ENCODE peak calls at places on chromosomes 1 and 21, in four cellular contexts. H is AG04450, E is choroid plexus epithelial cell, K is bronchial epithelial cell. S is an unnamed sample.
A peak's percentile ranks its signal among the peaks of the same experiment; 100 is the strongest.

GRCh38 chr1:209485167-209485566 is 98.3 kb upstream of the CAMK1G start:
- DNase-seq in K (peak; percentile 99), E (peak; percentile 47), H (no peak), S (no peak)

GRCh38 chr1:43207229-43207853 is 35.2 kb downstream of the CFAP57 start:
- DNase-seq in H (peak; percentile 15), K (no peak), E (peak; percentile 87), S (peak; percentile 73)

GRCh38 chr1:92774407-92774806 is 10.5 kb downstream of the EVI5 start:
- DNase-seq in H (no peak), E (no peak), K (no peak), S (no peak)

GRCh38 chr21:44736291-44737004 is 25.1 kb upstream of the TSPEAR start:
- DNase-seq in H (no peak), K (no peak), E (no peak), S (no peak)

GRCh38 chr1:167491586-167492408 is 26.5 kb downstream of the CD247 start:
- DNase-seq in K (peak; percentile 19), H (no peak), E (no peak), S (no peak)

GRCh38 chr21:40620386-40621145 is 226.4 kb downstream of the DSCAM start:
- DNase-seq in K (no peak), H (no peak), E (no peak), S (no peak)

GRCh38 chr21:42959754-42960153 is 14.6 kb upstream of the PKNOX1 start:
- DNase-seq in E (no peak), H (no peak), K (no peak), S (no peak)

GRCh38 chr1:203322480-203323179 is 17.3 kb downstream of the BTG2 start:
- DNase-seq in K (no peak), E (no peak), H (no peak), S (no peak)

GRCh38 chr1:93180723-93181613 is at the start of gene CCDC18:
- DNase-seq in E (peak; percentile 55), K (peak; percentile 37), H (no peak), S (no peak)

GRCh38 chr1:31694910-31695300 is 8.9 kb downstream of the COL16A1 start:
- DNase-seq in E (no peak), H (no peak), K (no peak), S (no peak)

GRCh38 chr21:43692949-43693348 is 26.0 kb upstream of the PDXK start:
- DNase-seq in E (no peak), H (no peak), K (no peak), S (no peak)

GRCh38 chr21:41895643-41896493 is 16.7 kb upstream of the PRDM15 start:
- DNase-seq in E (peak; percentile 23), H (no peak), K (no peak), S (no peak)

GRCh38 chr1:183315987-183316758 is 102.0 kb downstream of the NMNAT2 start:
- DNase-seq in E (no peak), K (no peak), H (no peak), S (no peak)

GRCh38 chr1:170664828-170665617 is 1.1 kb downstream of the PRRX1 start:
- DNase-seq in K (no peak), E (no peak), H (no peak), S (no peak)

GRCh38 chr1:214551052-214551435 is 358 bp downstream of the PTPN14 start:
- DNase-seq in E (no peak), H (no peak), K (no peak), S (no peak)

GRCh38 chr1:145999321-146000024 is 3.1 kb upstream of the TXNIP start:
- DNase-seq in H (no peak), K (no peak), E (no peak), S (no peak)

GRCh38 chr1:85888961-85889360 is 180.7 kb upstream of the ZNHIT6 start:
- DNase-seq in K (no peak), H (no peak), E (peak; percentile 18), S (no peak)

GRCh38 chr21:18744840-18745239 is 341.3 kb upstream of the TMPRSS15 start:
- DNase-seq in K (no peak), E (no peak), H (no peak), S (no peak)

GRCh38 chr1:180117764-180118116 is 36.9 kb upstream of the QSOX1 start:
- DNase-seq in E (peak; percentile 53), H (no peak), K (peak; percentile 82), S (no peak)

GRCh38 chr1:43736819-43737218 is 29.5 kb downstream of the ST3GAL3 start:
- DNase-seq in E (no peak), H (no peak), K (no peak), S (no peak)

GRCh38 chr1:226082959-226083302 is 20.4 kb downstream of the H3-3A start:
- DNase-seq in E (peak; percentile 44), H (no peak), K (no peak), S (no peak)

GRCh38 chr1:56821462-56821797 is 2.2 kb upstream of the FYB2 start:
- DNase-seq in E (peak; percentile 39), K (peak; percentile 44), H (no peak), S (no peak)

GRCh38 chr1:198211696-198212095 is 54.9 kb downstream of the NEK7 start:
- DNase-seq in K (no peak), E (no peak), H (no peak), S (no peak)

GRCh38 chr1:202034683-202035462 is 24.5 kb downstream of the ELF3 start:
- DNase-seq in E (peak; percentile 97), H (peak; percentile 89), K (peak; percentile 97), S (peak; percentile 76)

GRCh38 chr1:192573499-192573898 is 2.1 kb upstream of the RGS1 start:
- DNase-seq in K (peak; percentile 30), H (no peak), E (peak; percentile 60), S (no peak)

GRCh38 chr1:71719330-71719729 is 563.0 kb downstream of the NEGR1 start:
- DNase-seq in H (no peak), K (no peak), E (no peak), S (no peak)

GRCh38 chr1:12621346-12622320 is 3.6 kb upstream of the DHRS3 start:
- DNase-seq in E (peak; percentile 46), K (no peak), H (no peak), S (peak; percentile 90)

GRCh38 chr1:67072749-67073148 is 18.8 kb upstream of the SLC35D1 start:
- DNase-seq in H (no peak), E (no peak), K (no peak), S (no peak)

GRCh38 chr1:119268879-119269278 is 99.7 kb upstream of the HAO2 start:
- DNase-seq in K (no peak), E (no peak), H (no peak), S (no peak)

GRCh38 chr1:33228935-33229487 is 27.3 kb upstream of the ZNF362 start:
- DNase-seq in K (peak; percentile 70), E (peak; percentile 97), H (peak; percentile 83), S (peak; percentile 61)

GRCh38 chr1:221268295-221268694 is 389.1 kb downstream of the HLX start:
- DNase-seq in K (peak; percentile 18), E (peak; percentile 50), H (peak; percentile 70), S (no peak)

GRCh38 chr1:51086496-51087271 is 15.3 kb upstream of the C1orf185 start:
- DNase-seq in H (no peak), K (no peak), E (no peak), S (no peak)

GRCh38 chr1:51093566-51093965 is 8.5 kb upstream of the C1orf185 start:
- DNase-seq in H (no peak), K (peak; percentile 83), E (peak; percentile 50), S (no peak)

DNA sequence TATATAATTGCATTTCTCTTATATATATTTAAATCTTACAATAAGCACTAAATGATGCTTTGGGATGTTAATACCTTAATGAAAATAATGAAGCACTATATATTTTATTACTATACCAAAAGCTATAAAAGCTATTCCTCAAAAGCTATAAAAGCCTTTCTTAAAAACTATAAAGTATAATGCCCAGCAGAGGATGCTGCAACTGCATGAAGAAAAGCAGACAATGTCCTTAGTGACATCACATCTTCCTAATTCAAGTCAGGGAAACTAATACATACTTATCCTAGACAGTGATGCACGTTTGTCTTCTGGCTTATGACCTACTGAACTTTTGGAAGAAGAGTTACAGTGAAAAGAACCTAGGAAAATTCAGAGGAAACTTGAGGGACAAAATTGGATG is 13.6 kb upstream of the C1orf185 start:
- DNase-seq in E (peak; percentile 36), H (no peak), K (peak; percentile 49), S (no peak)
- TF ChIP-seq CTCF in E (peak; percentile 36), H (peak; percentile 23), K (peak; percentile 46), S (peak; percentile 16)

GRCh38 chr1:28521502-28522164 is 15.8 kb downstream of the RCC1 start:
- DNase-seq in K (no peak), E (no peak), H (no peak), S (no peak)

GRCh38 chr1:28518745-28519341 is 13.0 kb downstream of the RCC1 start:
- DNase-seq in H (no peak), K (no peak), E (peak; percentile 7), S (no peak)

GRCh38 chr1:28518000-28518744 is 12.3 kb downstream of the RCC1 start:
- DNase-seq in H (peak; percentile 60), E (peak; percentile 85), K (peak; percentile 68), S (peak; percentile 54)

GRCh38 chr1:28517649-28517999 is 11.8 kb downstream of the RCC1 start:
- DNase-seq in H (no peak), K (no peak), E (no peak), S (no peak)

DNA sequence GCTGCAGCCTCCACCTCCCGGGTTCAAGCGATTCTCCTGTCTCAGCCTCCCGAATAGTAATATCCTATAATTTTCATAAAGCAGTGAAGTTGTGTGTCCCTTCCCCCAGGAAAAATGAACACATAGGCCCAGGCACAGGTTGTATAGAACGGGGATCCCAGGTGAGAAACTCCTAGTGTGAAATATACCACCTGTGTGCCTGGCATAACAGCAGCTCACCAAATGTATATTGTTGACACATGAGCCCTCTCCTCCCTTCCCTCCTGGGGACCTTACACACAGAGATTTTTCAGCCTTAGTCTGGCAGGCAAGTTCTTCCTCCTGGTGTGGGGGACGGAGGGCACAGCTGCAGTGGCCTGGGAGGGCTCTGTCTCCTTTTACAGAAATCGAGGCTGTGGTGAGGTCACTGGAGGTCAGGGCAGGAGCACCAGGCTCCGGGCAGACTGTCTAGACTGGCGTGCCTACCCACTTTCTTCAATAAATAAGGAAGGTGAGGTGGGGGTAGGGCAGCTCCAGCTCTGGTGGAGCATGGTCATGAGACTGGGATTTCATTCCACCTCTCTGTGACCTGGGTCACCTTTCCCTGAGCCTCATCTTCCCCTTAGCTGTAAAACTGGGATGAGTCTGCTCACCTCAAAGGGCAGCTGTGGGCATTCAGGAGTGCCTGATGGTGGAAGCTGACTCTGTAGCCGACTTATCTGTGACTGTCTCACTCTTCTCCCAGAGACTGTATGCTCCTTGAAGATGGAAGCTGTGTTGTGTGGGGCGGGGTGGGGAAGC is 14.3 kb downstream of the RCC1 start:
- DNase-seq in K (no peak), H (no peak), E (no peak), S (no peak)
- H3K4me3 ChIP-seq in K (no peak overlapping the region), H (no peak overlapping the region), E (no peak overlapping the region), S (no peak overlapping the region)

GRCh38 chr1:59323879-59324278 is 27.0 kb downstream of the FGGY start:
- DNase-seq in H (no peak), E (no peak), K (no peak), S (no peak)
- TF ChIP-seq CTCF in H (no peak), E (no peak), K (no peak), S (no peak)

DNA sequence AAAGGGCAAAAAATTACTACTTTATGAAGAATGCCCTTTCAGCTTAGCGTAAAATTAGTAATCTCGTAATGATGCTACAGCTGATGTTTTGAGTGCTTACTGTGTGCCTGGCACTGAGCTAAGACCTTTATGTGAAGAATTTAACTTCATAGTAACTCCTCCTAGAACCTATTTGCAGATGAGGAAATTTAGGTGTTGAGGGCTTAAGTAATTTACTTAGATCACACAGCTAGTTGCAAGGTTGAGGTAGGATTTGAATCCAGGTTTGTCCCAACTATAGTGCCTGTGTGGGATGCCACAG is 1.4 kb downstream of the ZMYM4 start:
- DNase-seq in K (no peak), H (no peak), E (no peak), S (no peak)
- H3K4me3 ChIP-seq in K (peak overlapping the region; percentile 87), H (peak overlapping the region; percentile 81), E (peak overlapping the region; percentile 83), S (peak overlapping the region; percentile 91)

GRCh38 chr1:232211149-232211548 is 418.8 kb downstream of the SIPA1L2 start:
- DNase-seq in E (no peak), H (no peak), K (no peak), S (no peak)
- TF ChIP-seq CTCF in E (peak; percentile 50), H (peak; percentile 46), K (peak; percentile 58), S (peak; percentile 45)